ENCODE peak calls at places on chromosomes 11 and 22, in nine cellular contexts. C is HFF-Myc, Q is fibroblast of mammary gland, O is AG04449, R is fibroblast of lung, L is astrocyte of the spinal cord, Y is BJ, K is BE2C, F is SK-N-SH. W is an unnamed sample.

GRCh38 chr22:35839811-35840739 is 122.4 kb downstream of the APOL5 start:
- DNase-seq in C (peak), Q (peak), O (peak), R (peak), L (peak), Y (peak), K (peak), F (peak), W (no peak)

GRCh38 chr11:108672113-108672512 is 7.2 kb downstream of the DDX10 start:
- DNase-seq in C (no peak), Q (peak), O (no peak), R (peak), L (peak), Y (no peak), K (no peak), F (no peak), W (no peak)

GRCh38 chr22:45612451-45612901 is 59.2 kb upstream of the ATXN10 start:
- DNase-seq in C (peak), Q (peak), O (peak), R (peak), L (peak), Y (peak), K (peak), F (no peak), W (no peak)

GRCh38 chr11:70203749-70204465 is 811 bp downstream of the FADD start:
- DNase-seq in C (peak), Q (peak), O (no peak), R (peak), L (peak), Y (peak), K (peak), F (peak), W (no peak)

GRCh38 chr11:293293-293851 is 4.4 kb downstream of the PGGHG start:
- DNase-seq in C (no peak), Q (no peak), O (no peak), R (no peak), L (no peak), Y (no peak), K (no peak), F (no peak), W (no peak)

GRCh38 chr11:44964526-44965209 is 14.0 kb upstream of the TP53I11 start:
- DNase-seq in C (no peak), Q (no peak), O (no peak), R (no peak), L (no peak), Y (no peak), K (no peak), F (no peak), W (no peak)

GRCh38 chr11:97880209-97880608 is 1140.5 kb upstream of the CNTN5 start:
- DNase-seq in C (no peak), Q (no peak), O (no peak), R (no peak), L (no peak), Y (no peak), K (no peak), F (no peak), W (no peak)

GRCh38 chr11:27865105-27865504 is 164.8 kb upstream of the BDNF start:
- DNase-seq in C (no peak), Q (no peak), O (no peak), R (no peak), L (no peak), Y (no peak), K (no peak), F (no peak), W (no peak)

GRCh38 chr22:31920306-31920705 is 24.0 kb upstream of the YWHAH start:
- DNase-seq in C (no peak), Q (no peak), O (no peak), R (no peak), L (no peak), Y (no peak), K (no peak), F (no peak), W (no peak)

GRCh38 chr22:45223304-45224117 is 17.2 kb downstream of the KIAA0930 start:
- DNase-seq in C (no peak), Q (no peak), O (no peak), R (no peak), L (no peak), Y (no peak), K (no peak), F (no peak), W (no peak)

GRCh38 chr11:108693852-108694251 is 29.0 kb downstream of the DDX10 start:
- DNase-seq in C (no peak), Q (peak), O (no peak), R (peak), L (peak), Y (no peak), K (no peak), F (no peak), W (no peak)

GRCh38 chr11:104254347-104254746 is 90.4 kb upstream of the PDGFD start:
- DNase-seq in C (peak), Q (peak), O (no peak), R (peak), L (peak), Y (no peak), K (peak), F (peak), W (no peak)

GRCh38 chr11:44529895-44530412 is 35.5 kb upstream of the CD82 start:
- DNase-seq in C (no peak), Q (no peak), O (no peak), R (no peak), L (no peak), Y (no peak), K (no peak), F (peak), W (no peak)

DNA sequence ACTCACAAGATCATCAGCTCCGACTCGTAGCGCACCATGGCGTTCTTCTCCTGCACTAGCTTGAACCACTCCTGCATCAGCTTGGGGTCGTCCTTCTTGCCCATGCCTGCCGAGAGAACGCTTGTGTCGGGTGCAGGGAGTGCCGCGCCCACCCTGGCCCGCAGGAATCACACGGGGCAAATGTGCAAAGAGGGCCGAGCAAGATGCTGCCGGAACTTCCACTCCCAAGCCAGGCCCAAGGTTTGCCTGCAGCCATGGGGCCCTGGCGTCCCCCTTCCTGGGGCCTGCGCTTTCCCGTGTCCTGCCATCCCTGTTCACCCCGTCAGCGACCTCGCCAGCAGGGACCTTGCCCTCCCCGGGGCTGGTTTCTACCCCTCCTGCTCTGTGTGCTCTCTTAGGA is 16.9 kb upstream of the BID start:
- DNase-seq in C (no peak), Q (no peak), O (no peak), R (no peak), L (no peak), Y (no peak), K (no peak), F (no peak), W (no peak)
- TF ChIP-seq CTCF in C (no peak), Q (no peak), O (no peak), R (no peak), L (no peak), Y (no peak), K (no peak), F (no peak), W (no peak)

GRCh38 chr22:20154602-20155183 is 3.8 kb upstream of the CCDC188 start:
- DNase-seq in C (no peak), Q (no peak), O (no peak), R (no peak), L (no peak), Y (no peak), K (peak), F (peak), W (no peak)
- H3K4me3 ChIP-seq in C (peak), Q (peak), O (peak), R (no peak), L (peak), Y (peak), K (peak), F (peak), W (no peak)

DNA sequence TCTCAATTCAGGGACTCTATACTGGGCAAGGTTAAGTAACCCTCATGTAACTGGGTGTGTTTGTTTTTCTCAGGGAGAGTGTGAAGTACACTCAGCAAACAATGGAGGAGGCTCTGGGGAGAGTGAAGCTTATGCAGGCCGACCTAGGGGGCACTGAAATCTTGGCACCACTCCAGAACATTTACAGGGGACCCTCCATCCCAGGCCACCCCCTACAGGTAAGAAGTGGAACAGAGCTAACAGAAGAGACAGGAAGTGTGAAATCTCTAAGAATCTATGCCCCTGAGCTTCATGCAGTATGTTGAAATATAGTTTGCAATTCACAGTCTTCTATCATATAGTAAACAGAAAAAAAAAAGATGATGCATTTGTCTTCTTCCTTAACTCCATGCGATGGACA is 8.3 kb downstream of the VWA5A start:
- DNase-seq in C (no peak), Q (no peak), O (no peak), R (no peak), L (no peak), Y (no peak), K (no peak), F (peak), W (no peak)
- TF ChIP-seq CTCF in C (peak), Q (no peak), O (no peak), R (no peak), L (no peak), Y (no peak), K (peak), F (no peak), W (peak)

GRCh38 chr11:73034777-73035176 is 107.3 kb downstream of the FCHSD2 start:
- DNase-seq in C (no peak), Q (no peak), O (no peak), R (no peak), L (no peak), Y (no peak), K (no peak), F (no peak), W (no peak)

GRCh38 chr11:73028621-73029020 is 113.5 kb downstream of the FCHSD2 start:
- DNase-seq in C (no peak), Q (no peak), O (no peak), R (no peak), L (no peak), Y (no peak), K (no peak), F (no peak), W (no peak)

GRCh38 chr11:73030130-73030529 is 112.0 kb downstream of the FCHSD2 start:
- DNase-seq in C (no peak), Q (no peak), O (no peak), R (no peak), L (no peak), Y (no peak), K (no peak), F (no peak), W (no peak)

GRCh38 chr11:73029408-73029807 is 112.7 kb downstream of the FCHSD2 start:
- DNase-seq in C (no peak), Q (no peak), O (no peak), R (no peak), L (no peak), Y (no peak), K (peak), F (peak), W (no peak)

DNA sequence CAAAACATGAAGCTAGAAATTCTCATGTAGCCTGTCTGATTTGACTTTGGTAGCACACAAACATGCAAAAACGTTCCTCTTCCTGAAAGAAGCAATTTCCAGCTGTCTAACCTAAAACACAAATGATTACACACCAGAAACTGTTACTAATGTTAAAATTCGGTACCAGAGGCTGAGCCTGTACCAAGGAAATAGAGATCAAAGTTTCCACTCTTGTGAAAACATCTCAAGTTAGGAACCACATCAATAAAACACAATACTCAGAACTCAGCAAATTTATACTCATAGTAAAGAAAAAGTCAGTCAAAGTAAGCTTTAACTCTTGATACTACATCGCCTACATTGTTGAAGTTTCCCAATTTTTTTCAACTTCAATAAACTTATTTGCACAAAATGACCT is 107.8 kb downstream of the FCHSD2 start:
- DNase-seq in C (no peak), Q (no peak), O (no peak), R (no peak), L (no peak), Y (no peak), K (no peak), F (no peak), W (no peak)
- H3K4me3 ChIP-seq in C (no peak), Q (no peak), O (no peak), R (no peak), L (no peak), Y (no peak), K (no peak), F (no peak), W (no peak)

GRCh38 chr11:76380977-76381719 is at the start of the genes GVQW3 and THAP12:
- DNase-seq in C (peak), Q (peak), O (peak), R (peak), L (peak), Y (peak), K (peak), F (peak), W (peak)
- TF ChIP-seq CTCF in C (no peak), Q (no peak), O (peak), R (no peak), L (no peak), Y (no peak), K (no peak), F (peak), W (no peak)

DNA sequence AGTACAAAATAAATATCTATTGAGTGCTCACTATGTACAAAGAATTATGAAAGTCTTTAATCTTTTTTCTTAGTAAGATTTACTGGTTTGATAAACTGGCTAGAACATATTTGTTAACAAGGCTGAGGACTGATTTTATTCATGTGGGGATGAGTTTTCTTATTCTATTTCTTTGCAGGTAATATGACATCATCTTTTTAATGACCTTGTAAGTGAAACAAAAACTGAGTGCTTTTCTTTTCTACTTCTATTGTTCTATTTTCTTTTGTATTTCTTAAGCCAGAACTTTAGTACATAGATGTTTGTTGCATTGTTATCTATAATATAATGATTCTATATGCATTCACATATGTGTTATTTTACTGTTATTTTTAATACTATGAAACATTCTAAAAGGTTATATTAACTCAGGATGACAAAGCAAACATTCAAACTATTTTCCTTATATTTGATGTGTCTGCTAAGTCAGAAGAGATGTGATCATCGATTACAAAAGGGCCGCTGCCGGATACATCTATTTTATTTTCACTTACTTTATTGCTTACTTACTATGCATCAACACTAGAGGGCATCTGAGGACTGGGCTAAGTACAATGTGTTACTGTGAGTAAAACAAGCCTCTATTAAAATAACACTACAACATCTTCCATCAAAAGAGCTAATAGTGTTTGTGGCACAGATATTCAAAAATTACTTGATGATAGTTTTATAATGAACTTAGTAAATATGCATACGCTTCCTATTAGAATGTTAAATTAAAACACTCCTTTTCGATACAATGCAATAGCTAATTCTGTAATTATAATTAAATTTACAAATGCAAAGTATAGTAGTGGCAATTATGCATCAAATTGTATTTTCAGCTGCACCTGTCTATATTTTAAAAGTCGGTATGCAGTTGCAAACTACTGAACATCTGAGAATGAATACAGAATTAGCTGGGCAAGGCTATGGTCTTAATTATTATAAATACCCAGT is 110.8 kb upstream of the ARHGAP42 start:
- DNase-seq in C (no peak), Q (peak), O (no peak), R (peak), L (peak), Y (no peak), K (peak), F (peak), W (no peak)
- H3K4me3 ChIP-seq in C (no peak), Q (no peak), O (no peak), R (no peak), L (no peak), Y (no peak), K (no peak), F (peak), W (no peak)

GRCh38 chr11:47645500-47645899 is 3.1 kb upstream of the MTCH2 start:
- DNase-seq in C (no peak), Q (no peak), O (no peak), R (no peak), L (no peak), Y (no peak), K (no peak), F (no peak), W (no peak)

GRCh38 chr11:47641585-47642098 is 717 bp downstream of the MTCH2 start:
- DNase-seq in C (no peak), Q (no peak), O (no peak), R (peak), L (peak), Y (no peak), K (no peak), F (peak), W (no peak)

GRCh38 chr11:47646019-47646418 is 3.7 kb upstream of the MTCH2 start:
- DNase-seq in C (no peak), Q (no peak), O (no peak), R (no peak), L (no peak), Y (no peak), K (no peak), F (no peak), W (no peak)

DNA sequence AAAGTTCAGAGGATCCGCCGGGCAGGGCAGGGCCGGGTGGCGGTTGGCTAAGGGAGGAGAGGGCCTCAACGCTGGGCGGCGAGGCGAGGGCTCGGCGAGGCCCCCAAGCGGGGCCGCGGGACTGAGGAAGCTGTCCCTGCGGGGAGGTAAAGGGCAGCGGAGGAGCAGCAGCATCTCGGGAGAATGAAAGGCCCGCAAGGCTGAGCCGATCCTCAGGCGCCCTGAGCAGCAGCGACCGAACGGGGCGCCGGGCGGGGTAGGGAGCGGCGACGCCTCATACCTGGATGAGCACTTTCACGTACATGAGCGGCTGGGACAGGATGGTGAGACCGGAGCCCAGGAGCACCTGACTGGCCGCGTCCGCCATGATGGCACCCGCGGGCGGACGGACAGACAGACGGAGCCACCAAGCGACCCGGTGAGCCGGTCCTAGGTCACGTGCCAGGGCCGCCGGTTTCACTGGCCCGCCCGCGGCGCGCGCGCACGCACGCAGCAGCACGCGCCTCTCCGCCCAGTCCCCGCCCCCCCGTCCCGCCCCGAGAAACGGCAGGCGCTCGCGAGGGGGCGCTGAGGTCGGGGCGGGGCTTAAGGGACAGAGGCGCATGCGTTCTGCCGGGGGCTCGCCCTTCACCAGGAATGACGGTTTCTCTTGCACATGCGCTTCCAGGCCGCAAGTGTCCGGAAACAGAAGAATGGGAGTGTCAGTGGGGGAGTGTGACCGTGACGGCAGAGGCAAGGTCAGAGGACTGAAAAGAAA is at the start of gene MTCH2:
- DNase-seq in C (peak), Q (peak), O (peak), R (peak), L (peak), Y (peak), K (peak), F (peak), W (peak)
- TF ChIP-seq CTCF in C (no peak), Q (no peak), O (peak), R (peak), L (peak), Y (peak), K (no peak), F (no peak), W (no peak)

DNA sequence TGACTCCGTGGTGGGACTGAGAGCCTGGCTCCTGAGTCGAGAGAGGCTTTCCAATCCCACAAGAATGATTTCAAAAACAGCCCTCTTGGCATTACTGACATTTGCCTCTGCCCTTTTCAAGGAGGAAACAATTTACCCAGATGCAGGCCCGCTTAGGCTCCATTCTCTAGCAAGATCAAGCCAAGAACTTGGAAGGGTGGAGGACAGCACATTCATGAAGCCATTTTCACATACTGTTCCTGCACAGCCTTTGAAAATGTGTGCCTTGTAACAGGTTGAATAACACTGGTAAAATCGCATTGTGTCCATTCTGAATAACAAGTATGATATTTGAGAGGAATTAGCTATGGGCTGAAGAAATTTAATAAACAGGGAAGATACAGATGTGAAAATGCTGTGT is 58.1 kb upstream of the EED start:
- DNase-seq in C (no peak), Q (no peak), O (no peak), R (no peak), L (no peak), Y (no peak), K (no peak), F (no peak), W (no peak)
- H3K4me3 ChIP-seq in C (no peak), Q (no peak), O (no peak), R (no peak), L (no peak), Y (no peak), K (no peak), F (no peak), W (no peak)

GRCh38 chr11:15501566-15501965 is 386.8 kb downstream of the INSC start:
- DNase-seq in C (no peak), Q (no peak), O (no peak), R (no peak), L (no peak), Y (no peak), K (no peak), F (no peak), W (no peak)

GRCh38 chr11:15507592-15507991 is 392.9 kb downstream of the INSC start:
- DNase-seq in C (no peak), Q (no peak), O (no peak), R (peak), L (peak), Y (peak), K (peak), F (no peak), W (no peak)

GRCh38 chr11:15500643-15501042 is 385.9 kb downstream of the INSC start:
- DNase-seq in C (no peak), Q (no peak), O (no peak), R (no peak), L (no peak), Y (no peak), K (no peak), F (no peak), W (no peak)

GRCh38 chr11:15509082-15509481 is 394.4 kb downstream of the INSC start:
- DNase-seq in C (no peak), Q (no peak), O (no peak), R (no peak), L (no peak), Y (no peak), K (no peak), F (no peak), W (no peak)

GRCh38 chr11:15505155-15505554 is 390.4 kb downstream of the INSC start:
- DNase-seq in C (no peak), Q (no peak), O (no peak), R (no peak), L (no peak), Y (no peak), K (no peak), F (no peak), W (no peak)
- TF ChIP-seq CTCF in C (no peak), Q (no peak), O (no peak), R (no peak), L (no peak), Y (no peak), K (no peak), F (no peak), W (no peak)

W was measured in epithelial cell of proximal tubule.